ENCODE peak calls at places on chromosome 19, in six cellular contexts. N, G, M, Z, Y and D are unnamed samples.

GRCh38 chr19:49135686-49136085 is 16.3 kb downstream of the PPFIA3 start:
- DNase-seq in G (no peak), N (no peak), M (no peak), Z (no peak), Y (no peak), D (no peak)

GRCh38 chr19:30227661-30228112 is 144.5 kb upstream of the ZNF536 start:
- DNase-seq in Y (peak), M (peak), Z (peak), G (peak), N (peak), D (peak)

GRCh38 chr19:51637362-51637978 is 7.3 kb upstream of the SIGLEC5 start:
- DNase-seq in Z (no peak), G (peak), Y (no peak), N (peak), M (peak), D (peak)

GRCh38 chr19:41997851-41998229 is 3.8 kb upstream of the ATP1A3 start:
- DNase-seq in M (peak), Y (no peak), N (no peak), G (peak), Z (no peak), D (peak)

GRCh38 chr19:13796301-13797057 is 1.2 kb downstream of the ZSWIM4 start:
- DNase-seq in N (peak), Y (peak), M (peak), G (peak), Z (peak), D (peak)

GRCh38 chr19:49749771-49750170 is 13.3 kb downstream of the TSKS start:
- DNase-seq in Y (no peak), M (no peak), N (peak), G (no peak), Z (no peak), D (no peak)

GRCh38 chr19:52473655-52474350 is 20.4 kb downstream of the ZNF578 start:
- DNase-seq in M (no peak), G (no peak), Y (no peak), N (peak), Z (no peak), D (peak)

GRCh38 chr19:43316591-43317319 is 36.7 kb upstream of the CD177 start:
- DNase-seq in N (peak), G (peak), Z (peak), M (peak), Y (peak), D (no peak)

GRCh38 chr19:3210347-3211017 is 14.0 kb upstream of the CELF5 start:
- DNase-seq in Y (peak), G (peak), Z (peak), N (peak), M (peak), D (peak)

GRCh38 chr19:7257148-7258041 is 36.8 kb downstream of the INSR start:
- DNase-seq in Y (peak), N (peak), G (no peak), Z (no peak), M (no peak), D (no peak)
- TF ChIP-seq EZH2phosphoT487 in Y (no peak), N (no peak), G (no peak), Z (no peak), M (no peak), D (no peak)

GRCh38 chr19:12649941-12650340 is 16.6 kb downstream of the MAN2B1 start:
- DNase-seq in N (no peak), M (no peak), Y (no peak), Z (no peak), G (peak), D (no peak)

GRCh38 chr19:12646551-12646950 is 20.0 kb downstream of the MAN2B1 start:
- DNase-seq in Z (no peak), G (peak), Y (no peak), N (no peak), M (no peak), D (no peak)

GRCh38 chr19:12648088-12648487 is 18.5 kb downstream of the MAN2B1 start:
- DNase-seq in G (peak), M (peak), N (no peak), Z (no peak), Y (no peak), D (no peak)

GRCh38 chr19:12647047-12647446 is 19.5 kb downstream of the MAN2B1 start:
- DNase-seq in N (no peak), G (peak), M (no peak), Y (no peak), Z (no peak), D (no peak)

DNA sequence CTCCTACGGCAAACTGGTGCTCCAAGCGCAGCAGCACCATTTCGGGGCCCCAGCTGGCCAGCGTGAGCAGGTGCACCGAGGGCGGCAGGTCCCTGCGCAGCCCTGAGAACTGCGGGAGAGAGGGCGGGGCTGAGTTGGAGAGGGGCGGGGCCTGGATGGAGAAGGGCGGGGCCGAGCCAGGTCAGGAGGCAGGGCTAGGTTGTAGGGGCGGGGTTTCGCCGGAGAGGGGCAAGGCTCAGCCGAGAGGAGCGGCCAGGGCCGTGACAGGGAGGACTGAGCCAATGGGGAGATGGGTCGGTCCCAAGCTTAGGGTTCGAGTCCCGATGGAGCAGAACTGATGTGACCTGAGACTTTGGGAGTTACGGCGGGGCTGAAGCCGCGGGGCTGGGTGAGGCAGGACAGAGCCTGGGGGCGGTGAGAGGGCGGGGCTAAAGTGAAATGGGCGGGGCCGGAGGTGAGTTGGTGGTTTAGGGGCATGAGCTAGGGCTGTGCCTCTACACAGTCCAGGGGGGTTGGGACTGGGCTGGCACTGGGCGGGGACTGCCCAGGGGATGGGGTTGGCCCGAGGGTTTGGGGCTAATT is 19.0 kb downstream of the MAN2B1 start:
- DNase-seq in N (peak), M (peak), Z (peak), G (peak), Y (peak), D (no peak)
- TF ChIP-seq EZH2phosphoT487 in N (no peak), M (no peak), Z (no peak), G (no peak), Y (no peak), D (no peak)

GRCh38 chr19:18649371-18650047 is 12.7 kb downstream of the KLHL26 start:
- DNase-seq in N (peak), M (no peak), Y (peak), G (no peak), Z (peak), D (no peak)
- TF ChIP-seq EZH2phosphoT487 in N (no peak), M (no peak), Y (no peak), G (no peak), Z (no peak), D (no peak)

GRCh38 chr19:28968721-28969120 is 244.2 kb downstream of the UQCRFS1 start:
- DNase-seq in N (no peak), Y (no peak), M (no peak), G (no peak), Z (no peak), D (no peak)

GRCh38 chr19:28971011-28971410 is 241.9 kb downstream of the UQCRFS1 start:
- DNase-seq in G (no peak), N (peak), M (no peak), Z (no peak), Y (no peak), D (no peak)

GRCh38 chr19:28963481-28964245 is 249.3 kb downstream of the UQCRFS1 start:
- DNase-seq in G (no peak), N (no peak), Z (no peak), Y (no peak), M (no peak), D (no peak)

GRCh38 chr19:28964500-28964899 is 248.5 kb downstream of the UQCRFS1 start:
- DNase-seq in G (no peak), Y (no peak), N (no peak), Z (no peak), M (no peak), D (no peak)

GRCh38 chr19:28966737-28967401 is 246.1 kb downstream of the UQCRFS1 start:
- DNase-seq in N (peak), Z (peak), G (no peak), Y (no peak), M (no peak), D (no peak)
- TF ChIP-seq EZH2phosphoT487 in N (no peak), Z (no peak), G (no peak), Y (no peak), M (no peak), D (no peak)

GRCh38 chr19:54434112-54434861 is 14.7 kb upstream of the LENG8 start:
- DNase-seq in Y (no peak), G (peak), Z (no peak), N (no peak), M (peak), D (no peak)
- TF ChIP-seq EZH2phosphoT487 in Y (no peak), G (no peak), Z (no peak), N (no peak), M (no peak), D (no peak)

GRCh38 chr19:11079999-11080398 is 9.3 kb upstream of the LDLR start:
- DNase-seq in M (no peak), N (no peak), Z (no peak), Y (no peak), G (no peak), D (no peak)
- TF ChIP-seq EZH2phosphoT487 in M (no peak), N (no peak), Z (no peak), Y (no peak), G (no peak), D (no peak)

GRCh38 chr19:38534574-38534973 is 83.2 kb downstream of the MAP4K1 start:
- DNase-seq in N (no peak), G (no peak), M (no peak), Y (no peak), Z (no peak), D (no peak)
- TF ChIP-seq EZH2phosphoT487 in N (no peak), G (no peak), M (no peak), Y (no peak), Z (no peak), D (no peak)

GRCh38 chr19:48123907-48124675 is 13.5 kb upstream of the PLA2G4C start:
- DNase-seq in Z (peak), G (no peak), M (no peak), Y (peak), N (peak), D (no peak)
- TF ChIP-seq EZH2phosphoT487 in Z (no peak), G (no peak), M (no peak), Y (no peak), N (no peak), D (no peak)

GRCh38 chr19:1122021-1122971 is 18.5 kb downstream of the GPX4 start:
- DNase-seq in Z (no peak), Y (no peak), G (no peak), N (no peak), M (no peak), D (no peak)

GRCh38 chr19:1125601-1126533 is 22.1 kb downstream of the GPX4 start:
- DNase-seq in N (no peak), M (no peak), G (no peak), Y (no peak), Z (no peak), D (no peak)

GRCh38 chr19:1123381-1123780 is 19.6 kb downstream of the GPX4 start:
- DNase-seq in G (no peak), M (no peak), Z (no peak), N (no peak), Y (no peak), D (no peak)

GRCh38 chr19:1122972-1123363 is 19.2 kb downstream of the GPX4 start:
- DNase-seq in Z (peak), G (peak), M (peak), N (peak), Y (peak), D (peak)

DNA sequence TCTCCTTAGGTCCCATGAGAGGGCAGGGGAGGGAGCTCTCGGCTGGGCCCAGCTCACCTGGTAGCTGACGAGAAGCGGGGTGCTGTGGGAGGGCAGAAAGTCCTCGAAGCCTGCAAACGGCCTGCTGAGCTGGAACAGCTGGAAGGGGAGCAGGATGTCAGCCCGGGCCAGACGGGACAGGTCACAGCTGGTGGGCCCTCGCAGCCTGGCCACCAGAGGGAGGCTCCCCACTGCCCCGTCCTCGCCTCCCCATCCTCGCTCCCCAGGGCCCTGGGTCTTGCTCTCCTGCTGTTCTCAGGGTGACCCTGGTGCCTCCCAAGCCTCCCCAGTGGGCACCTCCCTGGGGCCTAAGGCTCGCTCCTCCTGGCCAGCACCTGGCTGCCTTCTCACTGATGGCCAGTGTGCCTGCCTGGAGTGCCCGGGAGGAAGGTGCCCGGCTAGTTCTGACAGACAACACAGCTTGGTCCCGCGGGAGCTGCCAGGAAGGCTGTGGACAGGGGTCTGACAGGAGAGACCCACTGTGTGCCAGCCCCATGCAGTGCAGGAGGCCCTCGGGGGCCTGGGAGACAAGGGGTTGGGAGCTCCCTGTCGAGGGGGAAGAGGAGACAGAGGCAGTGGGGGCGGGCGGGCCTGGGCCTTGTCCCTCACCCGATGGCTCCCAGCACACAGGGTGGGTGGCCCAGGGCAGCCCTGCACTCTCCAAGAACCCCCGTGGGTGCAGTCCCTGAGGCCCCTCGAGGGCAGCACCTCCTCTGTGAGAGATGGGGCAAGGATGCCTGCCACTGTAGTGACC is 20.3 kb downstream of the GPX4 start:
- DNase-seq in M (no peak), Y (no peak), N (no peak), Z (no peak), G (no peak), D (no peak)
- TF ChIP-seq EZH2phosphoT487 in M (no peak), Y (no peak), N (no peak), Z (no peak), G (no peak), D (no peak)